ENCODE peak calls at places on chromosomes 11 and 22, in five cellular contexts. L, A, G, D and J are unnamed samples.

GRCh38 chr11:126079640-126080205 is 17.1 kb upstream of the CDON start:
- DNase-seq in L (no peak), A (no peak), G (no peak), D (no peak), J (no peak)

GRCh38 chr22:27391092-27391770 is 410.3 kb downstream of the MN1 start:
- DNase-seq in L (peak), A (no peak), G (no peak), D (no peak), J (no peak)

GRCh38 chr11:66727282-66727882 is 1.6 kb downstream of the SPTBN2 start:
- DNase-seq in L (peak), A (no peak), G (no peak), D (no peak), J (no peak)

GRCh38 chr11:24828938-24829337 is 332.1 kb downstream of the LUZP2 start:
- DNase-seq in L (no peak), A (no peak), G (no peak), D (no peak), J (no peak)

GRCh38 chr11:19722702-19723101 is 10.1 kb downstream of the NAV2 start:
- DNase-seq in L (no peak), A (no peak), G (no peak), D (no peak), J (no peak)

GRCh38 chr11:206516-207212 is 535 bp downstream of the BET1L start:
- DNase-seq in L (peak), A (no peak), G (peak), D (no peak), J (no peak)

GRCh38 chr11:68973219-68973618 is 7.6 kb downstream of the MRGPRD start:
- DNase-seq in L (no peak), A (no peak), G (no peak), D (no peak), J (no peak)

GRCh38 chr11:131579932-131580387 is 209.5 kb downstream of the NTM start:
- DNase-seq in L (peak), A (no peak), G (no peak), D (peak), J (peak)

GRCh38 chr22:50546326-50547230 is 879 bp downstream of the KLHDC7B start:
- DNase-seq in L (no peak), A (no peak), G (no peak), D (no peak), J (no peak)

GRCh38 chr11:125494987-125495725 is 909 bp downstream of the FEZ1 start:
- DNase-seq in L (peak), A (no peak), G (no peak), D (no peak), J (no peak)

GRCh38 chr11:70466596-70466995 is 68.3 kb downstream of the CTTN start:
- DNase-seq in L (no peak), A (no peak), G (no peak), D (no peak), J (no peak)

GRCh38 chr11:56740107-56740506 is 8.4 kb downstream of the OR9G4 start:
- DNase-seq in L (no peak), A (no peak), G (no peak), D (no peak), J (no peak)

GRCh38 chr11:69775163-69775755 is at the start of gene FGF4:
- DNase-seq in L (no peak), A (no peak), G (no peak), D (no peak), J (no peak)

GRCh38 chr11:45475135-45475534 is 189.0 kb upstream of the SYT13 start:
- DNase-seq in L (no peak), A (no peak), G (no peak), D (no peak), J (no peak)

GRCh38 chr22:24894220-24894975 is 52.1 kb downstream of the LHFPL7 start:
- DNase-seq in L (peak), A (no peak), G (no peak), D (no peak), J (peak)

GRCh38 chr11:10581481-10582019 is 13.1 kb upstream of the LYVE1 start:
- DNase-seq in L (no peak), A (no peak), G (peak), D (no peak), J (no peak)

GRCh38 chr22:45575607-45576272 is 73.1 kb downstream of the FBLN1 start:
- DNase-seq in L (no peak), A (no peak), G (no peak), D (no peak), J (no peak)

GRCh38 chr11:111913997-111914396 is 1.5 kb downstream of the HSPB2 start:
- DNase-seq in L (peak), A (no peak), G (no peak), D (no peak), J (no peak)

GRCh38 chr22:46062971-46063631 is 86.1 kb upstream of the WNT7B start:
- DNase-seq in L (no peak), A (no peak), G (no peak), D (no peak), J (no peak)

GRCh38 chr11:27812341-27812740 is 112.1 kb upstream of the BDNF start:
- DNase-seq in L (no peak), A (no peak), G (no peak), D (no peak), J (no peak)

GRCh38 chr11:10935015-10935564 is 77.2 kb upstream of the ZBED5 start:
- DNase-seq in L (no peak), A (no peak), G (no peak), D (no peak), J (no peak)

GRCh38 chr11:67275606-67276409 is 9.5 kb downstream of the GRK2 start:
- DNase-seq in L (peak), A (no peak), G (no peak), D (no peak), J (no peak)

GRCh38 chr22:47303161-47303890 is 540.9 kb downstream of the TBC1D22A start:
- DNase-seq in L (no peak), A (no peak), G (no peak), D (no peak), J (no peak)

GRCh38 chr11:65866524-65867283 is 5.9 kb downstream of the EFEMP2 start:
- DNase-seq in L (no peak), A (no peak), G (no peak), D (no peak), J (no peak)

GRCh38 chr11:5626191-5626590 is 1.4 kb downstream of the TRIM34 start:
- DNase-seq in L (no peak), A (no peak), G (no peak), D (no peak), J (no peak)

GRCh38 chr11:127859941-127860354 is 727.4 kb downstream of the ETS1 start:
- DNase-seq in L (no peak), A (no peak), G (no peak), D (no peak), J (no peak)

GRCh38 chr11:23586188-23586587 is 725.9 kb upstream of the CCDC179 start:
- DNase-seq in L (no peak), A (no peak), G (no peak), D (no peak), J (no peak)

GRCh38 chr11:109940816-109941215 is 152.4 kb upstream of the ZC3H12C start:
- DNase-seq in L (no peak), A (no peak), G (no peak), D (no peak), J (no peak)

GRCh38 chr11:131637469-131638175 is 267.2 kb downstream of the NTM start:
- DNase-seq in L (no peak), A (no peak), G (no peak), D (no peak), J (no peak)

GRCh38 chr22:29079218-29079901 is 6.5 kb downstream of the KREMEN1 start:
- DNase-seq in L (no peak), A (no peak), G (no peak), D (no peak), J (no peak)

GRCh38 chr11:127451852-127452251 is 451.3 kb upstream of the KIRREL3 start:
- DNase-seq in L (no peak), A (no peak), G (no peak), D (no peak), J (no peak)

GRCh38 chr11:44855138-44855849 is 95.4 kb downstream of the TP53I11 start:
- DNase-seq in L (no peak), A (no peak), G (no peak), D (no peak), J (no peak)

GRCh38 chr11:78828582-78829520 is 254.2 kb upstream of the NARS2 start:
- DNase-seq in L (no peak), A (no peak), G (no peak), D (no peak), J (no peak)

GRCh38 chr11:77113382-77114088 is 10.9 kb downstream of the OMP start:
- DNase-seq in L (peak), A (no peak), G (no peak), D (no peak), J (peak)

GRCh38 chr11:36109850-36110606 is 166.2 kb downstream of the LDLRAD3 start:
- DNase-seq in L (no peak), A (no peak), G (no peak), D (no peak), J (no peak)

GRCh38 chr11:71179877-71180276 is 72.5 kb downstream of the SHANK2 start:
- DNase-seq in L (no peak), A (no peak), G (no peak), D (no peak), J (no peak)

GRCh38 chr22:30325065-30325720 is 1.5 kb downstream of the TBC1D10A start:
- DNase-seq in L (peak), A (no peak), G (no peak), D (no peak), J (peak)
- TF ChIP-seq POLR2A in L (no peak), A (no peak), G (peak), D (no peak), J (no peak)

DNA sequence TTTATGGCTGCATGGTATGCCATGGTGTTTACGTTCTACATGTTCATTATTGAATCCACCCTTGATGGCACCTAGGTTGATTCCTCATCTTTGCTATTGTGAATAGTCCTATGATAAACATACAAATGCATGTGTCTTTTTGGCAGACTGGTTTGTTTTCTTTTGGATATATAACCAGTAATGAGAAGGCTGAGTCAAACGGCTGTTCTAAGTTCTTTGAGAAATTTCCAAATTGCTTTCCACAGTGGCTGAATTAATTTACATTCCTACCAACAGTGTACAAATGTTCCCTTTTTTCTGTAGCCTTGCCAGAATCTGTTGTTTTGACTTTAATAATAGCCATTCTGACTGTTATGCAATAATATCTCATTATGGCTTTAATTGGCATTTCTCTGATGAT is 184.9 kb downstream of the CASP12 start:
- DNase-seq in L (no peak), A (no peak), G (no peak), D (no peak), J (no peak)
- TF ChIP-seq POLR2A in L (no peak), A (no peak), G (no peak), D (no peak), J (no peak)

GRCh38 chr22:21624120-21624879 is 5.5 kb downstream of the YDJC start:
- DNase-seq in L (no peak), A (no peak), G (no peak), D (no peak), J (no peak)

GRCh38 chr22:21626073-21626734 is 3.6 kb downstream of the YDJC start:
- DNase-seq in L (no peak), A (no peak), G (no peak), D (no peak), J (no peak)

GRCh38 chr22:21626735-21627469 is 2.9 kb downstream of the YDJC start:
- DNase-seq in L (no peak), A (no peak), G (no peak), D (no peak), J (no peak)

GRCh38 chr22:21623402-21623970 is 6.3 kb downstream of the YDJC start:
- DNase-seq in L (no peak), A (no peak), G (no peak), D (no peak), J (no peak)

DNA sequence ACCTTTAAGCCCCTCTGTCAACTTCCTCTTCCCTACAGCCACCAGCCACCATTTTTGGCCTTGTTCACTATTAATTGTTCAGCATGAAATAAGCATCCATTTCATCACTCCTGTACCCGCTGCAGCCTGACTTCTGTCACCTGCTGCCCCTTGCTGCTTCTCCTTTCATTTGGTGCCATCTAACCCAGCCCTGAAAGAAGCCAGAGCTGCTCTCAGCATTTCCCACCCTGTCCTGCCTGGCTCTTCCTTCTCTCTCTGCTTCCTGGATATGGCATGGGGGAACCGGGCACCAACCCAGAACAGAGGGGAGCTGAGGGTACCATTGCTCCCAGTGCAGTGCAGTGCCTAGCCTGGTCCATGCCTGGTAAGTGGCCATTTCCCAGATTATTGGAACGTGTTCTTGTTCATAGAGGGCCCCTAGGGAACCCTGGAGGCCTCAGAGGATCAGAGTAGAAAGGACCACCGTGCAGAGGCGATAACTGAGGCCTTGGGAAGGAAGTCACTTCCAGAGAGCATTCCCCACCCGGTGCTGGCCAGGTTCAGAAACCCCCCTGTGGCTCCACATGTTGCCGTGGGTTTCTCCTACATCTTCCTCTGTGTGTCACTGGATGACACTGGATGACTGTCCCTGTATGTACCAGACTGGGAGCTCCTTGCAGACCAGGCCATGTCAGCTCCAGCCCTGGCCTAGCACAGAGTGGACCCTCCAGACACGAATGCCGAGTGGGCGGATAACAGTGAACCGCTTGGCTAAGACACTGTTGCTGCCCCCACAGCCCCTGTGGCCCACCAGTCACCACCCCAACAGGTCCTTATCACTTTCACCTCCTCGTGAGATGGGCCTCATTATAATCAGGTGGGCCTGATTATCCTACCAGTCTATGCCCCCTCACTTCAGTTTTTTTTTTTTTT is 4.7 kb downstream of the YDJC start:
- DNase-seq in L (no peak), A (no peak), G (no peak), D (no peak), J (no peak)
- TF ChIP-seq POLR2A in L (no peak), A (peak), G (no peak), D (peak), J (no peak)

GRCh38 chr11:34052036-34052607 is 591 bp downstream of the CAPRIN1 start:
- DNase-seq in L (peak), A (no peak), G (peak), D (peak), J (peak)

GRCh38 chr11:34050536-34050935 is 995 bp upstream of the CAPRIN1 start:
- DNase-seq in L (no peak), A (no peak), G (no peak), D (no peak), J (no peak)

GRCh38 chr11:34052608-34053160 is 1.2 kb downstream of the CAPRIN1 start:
- DNase-seq in L (peak), A (no peak), G (peak), D (peak), J (no peak)

GRCh38 chr11:34050967-34051348 is 573 bp upstream of the CAPRIN1 start:
- DNase-seq in L (no peak), A (no peak), G (no peak), D (no peak), J (peak)

GRCh38 chr11:34051349-34052035 is at the start of gene CAPRIN1:
- DNase-seq in L (peak), A (peak), G (peak), D (peak), J (peak)
- TF ChIP-seq POLR2A in L (peak), A (peak), G (peak), D (peak), J (peak)

GRCh38 chr22:40651563-40652501 is 15.3 kb upstream of the MRTFA start:
- DNase-seq in L (peak), A (no peak), G (peak), D (peak), J (peak)
- TF ChIP-seq POLR2A in L (no peak), A (peak), G (peak), D (peak), J (no peak)